ENCODE peak calls at places on chromosomes 6 and 20, in seven cellular contexts. One of them, this sample, is unnamed. For H3K9me3, the result is how much of the 10 kb centered on the place peaks cover.

GRCh38 chr6:163613668-163614067 is 199.2 kb downstream of the QKI start:
- DNase-seq in H9: no peak
- DNase-seq in SK-N-SH: no peak
- DNase-seq in ovary: no peak
- DNase-seq in Peyer's patch: no peak
- DNase-seq in SJSA1: peak
- DNase-seq in fibroblast of lung: no peak
- DNase-seq in this sample: no peak

GRCh38 chr20:2846698-2847097 is 6.2 kb downstream of the VPS16 start:
- DNase-seq in H9: no peak
- DNase-seq in SK-N-SH: no peak
- DNase-seq in ovary: no peak
- DNase-seq in Peyer's patch: no peak
- DNase-seq in SJSA1: peak
- DNase-seq in fibroblast of lung: no peak
- DNase-seq in this sample: no peak

GRCh38 chr20:34312544-34313217 is 9.5 kb upstream of the AHCY start:
- DNase-seq in H9: peak
- DNase-seq in SK-N-SH: peak
- DNase-seq in ovary: peak
- DNase-seq in Peyer's patch: peak
- DNase-seq in SJSA1: peak
- DNase-seq in fibroblast of lung: peak
- DNase-seq in this sample: peak

GRCh38 chr20:46018611-46019010 is 9.9 kb downstream of the MMP9 start:
- DNase-seq in H9: no peak
- DNase-seq in SK-N-SH: no peak
- DNase-seq in ovary: no peak
- DNase-seq in Peyer's patch: no peak
- DNase-seq in SJSA1: no peak
- DNase-seq in fibroblast of lung: no peak
- DNase-seq in this sample: no peak

GRCh38 chr6:83844170-83844569 is 9.0 kb upstream of the RIPPLY2 start:
- DNase-seq in H9: no peak
- DNase-seq in SK-N-SH: no peak
- DNase-seq in ovary: no peak
- DNase-seq in Peyer's patch: no peak
- DNase-seq in SJSA1: no peak
- DNase-seq in fibroblast of lung: no peak
- DNase-seq in this sample: no peak

GRCh38 chr6:127210725-127211124 is 55.9 kb upstream of the RNF146 start:
- DNase-seq in H9: no peak
- DNase-seq in SK-N-SH: no peak
- DNase-seq in ovary: no peak
- DNase-seq in Peyer's patch: no peak
- DNase-seq in SJSA1: no peak
- DNase-seq in fibroblast of lung: no peak
- DNase-seq in this sample: no peak

GRCh38 chr6:124684621-124685020 is 277.6 kb upstream of the RNF217 start:
- DNase-seq in H9: no peak
- DNase-seq in SK-N-SH: no peak
- DNase-seq in ovary: no peak
- DNase-seq in Peyer's patch: no peak
- DNase-seq in SJSA1: no peak
- DNase-seq in fibroblast of lung: no peak
- DNase-seq in this sample: no peak

GRCh38 chr20:58818585-58819285 is 32.0 kb downstream of the GNAS-AS1 start:
- DNase-seq in H9: no peak
- DNase-seq in SK-N-SH: no peak
- DNase-seq in ovary: no peak
- DNase-seq in Peyer's patch: no peak
- DNase-seq in SJSA1: peak
- DNase-seq in fibroblast of lung: peak
- DNase-seq in this sample: no peak

GRCh38 chr6:38997128-38997761 is 51.3 kb upstream of the GLP1R start:
- DNase-seq in H9: peak
- DNase-seq in SK-N-SH: peak
- DNase-seq in ovary: no peak
- DNase-seq in Peyer's patch: no peak
- DNase-seq in SJSA1: no peak
- DNase-seq in fibroblast of lung: peak
- DNase-seq in this sample: peak

GRCh38 chr20:36384022-36384619 is 78.0 kb downstream of the DLGAP4 start:
- DNase-seq in H9: peak
- DNase-seq in SK-N-SH: no peak
- DNase-seq in ovary: peak
- DNase-seq in Peyer's patch: no peak
- DNase-seq in SJSA1: no peak
- DNase-seq in fibroblast of lung: peak
- DNase-seq in this sample: peak

GRCh38 chr20:37245671-37246237 is 15.9 kb downstream of the GHRH start:
- DNase-seq in H9: peak
- DNase-seq in SK-N-SH: no peak
- DNase-seq in ovary: no peak
- DNase-seq in Peyer's patch: no peak
- DNase-seq in SJSA1: no peak
- DNase-seq in fibroblast of lung: no peak
- DNase-seq in this sample: peak

GRCh38 chr6:39791311-39791710 is 865 bp upstream of the DAAM2 start:
- DNase-seq in H9: no peak
- DNase-seq in SK-N-SH: peak
- DNase-seq in ovary: no peak
- DNase-seq in Peyer's patch: no peak
- DNase-seq in SJSA1: no peak
- DNase-seq in fibroblast of lung: no peak
- DNase-seq in this sample: peak

GRCh38 chr20:18361678-18362077 is 73.4 kb downstream of the ZNF133 start:
- DNase-seq in H9: no peak
- DNase-seq in SK-N-SH: no peak
- DNase-seq in ovary: no peak
- DNase-seq in Peyer's patch: no peak
- DNase-seq in SJSA1: no peak
- DNase-seq in fibroblast of lung: no peak
- DNase-seq in this sample: no peak

GRCh38 chr6:157607317-157608109 is 215.5 kb upstream of the SNX9 start:
- DNase-seq in H9: peak
- DNase-seq in SK-N-SH: no peak
- DNase-seq in ovary: no peak
- DNase-seq in Peyer's patch: peak
- DNase-seq in SJSA1: no peak
- DNase-seq in fibroblast of lung: no peak
- DNase-seq in this sample: peak

GRCh38 chr6:66149132-66149531 is 442.1 kb upstream of the EYS start:
- DNase-seq in H9: no peak
- DNase-seq in SK-N-SH: no peak
- DNase-seq in ovary: no peak
- DNase-seq in Peyer's patch: no peak
- DNase-seq in SJSA1: no peak
- DNase-seq in fibroblast of lung: no peak
- DNase-seq in this sample: no peak

GRCh38 chr20:56427797-56428196 is 15.7 kb downstream of the CASS4 start:
- DNase-seq in H9: no peak
- DNase-seq in SK-N-SH: no peak
- DNase-seq in ovary: no peak
- DNase-seq in Peyer's patch: no peak
- DNase-seq in SJSA1: no peak
- DNase-seq in fibroblast of lung: no peak
- DNase-seq in this sample: peak

GRCh38 chr20:38260378-38261053 is at the start of gene KIAA1755:
- DNase-seq in H9: peak
- DNase-seq in SK-N-SH: peak
- DNase-seq in ovary: peak
- DNase-seq in Peyer's patch: no peak
- DNase-seq in SJSA1: no peak
- DNase-seq in fibroblast of lung: peak
- DNase-seq in this sample: peak

GRCh38 chr6:71706523-71706922 is 179.8 kb upstream of the RIMS1 start:
- DNase-seq in H9: no peak
- DNase-seq in SK-N-SH: no peak
- DNase-seq in ovary: no peak
- DNase-seq in Peyer's patch: no peak
- DNase-seq in SJSA1: no peak
- DNase-seq in fibroblast of lung: no peak
- DNase-seq in this sample: no peak

GRCh38 chr6:56268266-56268665 is 20.9 kb upstream of the COL21A1 start:
- DNase-seq in H9: no peak
- DNase-seq in SK-N-SH: no peak
- DNase-seq in ovary: no peak
- DNase-seq in Peyer's patch: no peak
- DNase-seq in SJSA1: no peak
- DNase-seq in fibroblast of lung: no peak
- DNase-seq in this sample: no peak

GRCh38 chr6:88062376-88062775 is 14.7 kb downstream of the SPACA1 start:
- DNase-seq in H9: no peak
- DNase-seq in SK-N-SH: no peak
- DNase-seq in ovary: no peak
- DNase-seq in Peyer's patch: no peak
- DNase-seq in SJSA1: no peak
- DNase-seq in fibroblast of lung: no peak
- DNase-seq in this sample: no peak

GRCh38 chr6:46015119-46015968 is at the start of gene CLIC5:
- DNase-seq in H9: peak
- DNase-seq in SK-N-SH: peak
- DNase-seq in ovary: peak
- DNase-seq in Peyer's patch: peak
- DNase-seq in SJSA1: no peak
- DNase-seq in fibroblast of lung: no peak
- DNase-seq in this sample: peak

GRCh38 chr20:31489152-31489551 is 14.1 kb downstream of the REM1 start:
- DNase-seq in H9: no peak
- DNase-seq in SK-N-SH: no peak
- DNase-seq in ovary: no peak
- DNase-seq in Peyer's patch: no peak
- DNase-seq in SJSA1: no peak
- DNase-seq in fibroblast of lung: no peak
- DNase-seq in this sample: no peak

GRCh38 chr20:31488171-31488570 is 13.1 kb downstream of the REM1 start:
- DNase-seq in H9: no peak
- DNase-seq in SK-N-SH: no peak
- DNase-seq in ovary: no peak
- DNase-seq in Peyer's patch: no peak
- DNase-seq in SJSA1: no peak
- DNase-seq in fibroblast of lung: no peak
- DNase-seq in this sample: no peak

GRCh38 chr20:31485450-31486339 is 10.6 kb downstream of the REM1 start:
- DNase-seq in H9: no peak
- DNase-seq in SK-N-SH: peak
- DNase-seq in ovary: peak
- DNase-seq in Peyer's patch: no peak
- DNase-seq in SJSA1: no peak
- DNase-seq in fibroblast of lung: peak
- DNase-seq in this sample: no peak

GRCh38 chr20:31484001-31484400 is 8.9 kb downstream of the REM1 start:
- DNase-seq in H9: peak
- DNase-seq in SK-N-SH: peak
- DNase-seq in ovary: peak
- DNase-seq in Peyer's patch: no peak
- DNase-seq in SJSA1: no peak
- DNase-seq in fibroblast of lung: peak
- DNase-seq in this sample: peak
- H3K9me3 ChIP-seq in H9: half or more
- H3K9me3 ChIP-seq in SK-N-SH: under half
- H3K9me3 ChIP-seq in ovary: under half
- H3K9me3 ChIP-seq in Peyer's patch: under half
- H3K9me3 ChIP-seq in SJSA1: under half
- H3K9me3 ChIP-seq in fibroblast of lung: under half
- H3K9me3 ChIP-seq in this sample: under half

GRCh38 chr20:49185071-49185757 is 2.9 kb downstream of the STAU1 start:
- DNase-seq in H9: no peak
- DNase-seq in SK-N-SH: no peak
- DNase-seq in ovary: no peak
- DNase-seq in Peyer's patch: no peak
- DNase-seq in SJSA1: no peak
- DNase-seq in fibroblast of lung: no peak
- DNase-seq in this sample: no peak
- H3K9me3 ChIP-seq in H9: under half
- H3K9me3 ChIP-seq in SK-N-SH: under half
- H3K9me3 ChIP-seq in ovary: under half
- H3K9me3 ChIP-seq in Peyer's patch: under half
- H3K9me3 ChIP-seq in SJSA1: under half
- H3K9me3 ChIP-seq in fibroblast of lung: under half
- H3K9me3 ChIP-seq in this sample: under half

DNA sequence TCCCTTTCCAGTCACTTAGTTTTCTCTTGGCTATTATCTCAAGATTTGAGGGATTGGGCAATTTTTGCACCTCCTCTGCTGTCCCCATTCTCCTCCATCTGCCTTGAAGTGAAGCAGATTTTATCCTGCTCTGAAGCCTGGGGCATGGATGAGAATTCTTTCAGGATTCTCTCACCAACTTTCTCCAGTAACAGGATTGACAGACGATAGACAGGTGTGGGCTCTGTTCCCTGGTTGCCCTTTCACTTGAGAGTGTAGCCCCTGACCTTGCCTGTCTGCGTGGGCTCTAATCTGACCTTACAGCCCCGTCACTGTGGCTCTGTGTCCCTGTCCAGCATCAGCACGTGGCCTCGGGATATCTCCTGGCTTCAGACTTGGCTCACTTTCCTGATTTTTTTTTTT is 27.1 kb downstream of the CDYL start:
- DNase-seq in H9: no peak
- DNase-seq in SK-N-SH: peak
- DNase-seq in ovary: no peak
- DNase-seq in Peyer's patch: no peak
- DNase-seq in SJSA1: no peak
- DNase-seq in fibroblast of lung: no peak
- DNase-seq in this sample: no peak
- H3K9me3 ChIP-seq in H9: under half
- H3K9me3 ChIP-seq in SK-N-SH: under half
- H3K9me3 ChIP-seq in ovary: under half
- H3K9me3 ChIP-seq in Peyer's patch: under half
- H3K9me3 ChIP-seq in SJSA1: under half
- H3K9me3 ChIP-seq in fibroblast of lung: under half
- H3K9me3 ChIP-seq in this sample: under half

DNA sequence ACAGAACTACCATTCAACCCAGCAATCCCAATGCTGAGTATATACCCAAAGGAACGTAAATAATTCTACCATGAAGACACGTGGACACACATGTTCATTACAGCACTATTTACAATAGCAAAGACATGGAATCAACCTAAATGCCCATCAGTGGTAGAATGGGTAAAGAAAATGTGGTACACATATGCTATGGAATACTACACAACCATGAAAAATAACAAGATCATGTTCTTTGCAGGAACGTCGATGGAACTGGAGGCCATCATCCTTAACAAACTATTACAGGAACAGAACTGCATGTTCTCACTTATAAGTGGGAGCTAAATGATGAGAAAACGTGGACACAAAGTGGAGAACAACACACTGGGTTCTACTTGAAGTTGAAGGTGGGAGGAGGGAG is 22.4 kb upstream of the ELOVL4 start:
- DNase-seq in H9: no peak
- DNase-seq in SK-N-SH: no peak
- DNase-seq in ovary: no peak
- DNase-seq in Peyer's patch: no peak
- DNase-seq in SJSA1: no peak
- DNase-seq in fibroblast of lung: no peak
- DNase-seq in this sample: no peak
- H3K9me3 ChIP-seq in H9: under half
- H3K9me3 ChIP-seq in SK-N-SH: under half
- H3K9me3 ChIP-seq in ovary: under half
- H3K9me3 ChIP-seq in Peyer's patch: under half
- H3K9me3 ChIP-seq in SJSA1: under half
- H3K9me3 ChIP-seq in fibroblast of lung: under half
- H3K9me3 ChIP-seq in this sample: under half